ENCODE peak calls at places on chromosomes 1 and 21, in seven cellular contexts. B is ELR; E is head of caudate nucleus; U is sciatic nerve; I is activated CD8-positive, alpha-beta memory T cell treated with anti-CD3 and anti-CD28 coated beads, Interleukin-2, amount 10 ng/mL, durations not matched to agents 7 days and 5 days; M is stimulated activated CD4-positive, alpha-beta T cell treated with anti-CD3 and anti-CD28 coated beads, TNF-alpha, amount 100 ng/mL, for 48 hours; A is fibroblast of the conjunctiva. X is an unnamed sample.

GRCh38 chr1:46030074-46030870 is 102.2 kb downstream of the PIK3R3 start:
- DNase-seq in B (no peak), E (no peak), U (no peak), I (no peak), M (no peak), A (no peak), X (no peak)

GRCh38 chr1:20616468-20617156 is 16.6 kb upstream of the PINK1 start:
- DNase-seq in B (peak), E (no peak), U (no peak), I (no peak), M (no peak), A (no peak), X (no peak)

GRCh38 chr21:46205121-46205520 is 20.9 kb upstream of the SPATC1L start:
- DNase-seq in B (no peak), E (no peak), U (no peak), I (no peak), M (no peak), A (no peak), X (no peak)

GRCh38 chr1:223245411-223245810 is 102.4 kb upstream of the TLR5 start:
- DNase-seq in B (no peak), E (no peak), U (no peak), I (no peak), M (no peak), A (no peak), X (no peak)

GRCh38 chr21:33655591-33656221 is 13.4 kb downstream of the ITSN1 start:
- DNase-seq in B (peak), E (no peak), U (no peak), I (no peak), M (no peak), A (peak), X (no peak)

GRCh38 chr21:22278366-22278765 is 1280.2 kb downstream of the NCAM2 start:
- DNase-seq in B (no peak), E (no peak), U (no peak), I (no peak), M (no peak), A (no peak), X (no peak)

GRCh38 chr1:47412437-47412836 is 3.6 kb upstream of the FOXE3 start:
- DNase-seq in B (no peak), E (no peak), U (no peak), I (no peak), M (no peak), A (no peak), X (no peak)

GRCh38 chr21:24050233-24050632 is 1557.0 kb downstream of the MRPL39 start:
- DNase-seq in B (no peak), E (no peak), U (no peak), I (no peak), M (no peak), A (no peak), X (no peak)

GRCh38 chr1:9406111-9406510 is 113.4 kb downstream of the SPSB1 start:
- DNase-seq in B (no peak), E (no peak), U (no peak), I (no peak), M (no peak), A (no peak), X (no peak)

GRCh38 chr1:183349201-183349711 is 68.9 kb downstream of the NMNAT2 start:
- DNase-seq in B (peak), E (peak), U (peak), I (no peak), M (no peak), A (peak), X (peak)

GRCh38 chr1:208731976-208732821 is 488.0 kb upstream of the PLXNA2 start:
- DNase-seq in B (no peak), E (no peak), U (no peak), I (no peak), M (no peak), A (no peak), X (no peak)

GRCh38 chr1:178931843-178932551 is 61.1 kb upstream of the ANGPTL1 start:
- DNase-seq in B (no peak), E (peak), U (no peak), I (no peak), M (no peak), A (peak), X (no peak)

GRCh38 chr1:240816472-240816871 is 204.5 kb upstream of the GREM2 start:
- DNase-seq in B (no peak), E (no peak), U (no peak), I (no peak), M (no peak), A (no peak), X (no peak)

GRCh38 chr1:22745675-22746585 is 35.3 kb downstream of the EPHB2 start:
- DNase-seq in B (peak), E (no peak), U (no peak), I (no peak), M (no peak), A (no peak), X (no peak)

GRCh38 chr1:85494957-85495266 is 30.0 kb upstream of the DDAH1 start:
- DNase-seq in B (peak), E (peak), U (no peak), I (no peak), M (no peak), A (no peak), X (peak)

X was measured in prostate gland.